ENCODE peak calls at places on chromosomes 5 and 9, in five cellular contexts. V is OCI-LY7, O is MM.1S, W is SK-N-SH, T is neural progenitor cell. P is an unnamed sample.

GRCh38 chr5:54570923-54571322 is 53.4 kb downstream of the SNX18 start:
- DNase-seq in O (no peak), T (no peak), V (no peak), W (no peak), P (no peak)

GRCh38 chr5:21212026-21212425 is 1224.0 kb upstream of the CDH18 start:
- DNase-seq in W (no peak), T (no peak), O (no peak), V (no peak), P (no peak)

GRCh38 chr5:55634204-55634785 is 77.8 kb downstream of the SLC38A9 start:
- DNase-seq in T (no peak), V (no peak), O (no peak), W (no peak), P (no peak)

GRCh38 chr5:56095579-56096102 is 100.9 kb upstream of the IL6ST start:
- DNase-seq in W (no peak), V (no peak), T (no peak), O (no peak), P (no peak)

GRCh38 chr5:53035868-53036381 is 46.8 kb downstream of the ITGA2 start:
- DNase-seq in W (no peak), O (no peak), T (peak), V (peak), P (peak)

GRCh38 chr5:35476046-35476445 is 141.6 kb upstream of the SPEF2 start:
- DNase-seq in T (no peak), W (no peak), V (no peak), O (no peak), P (no peak)

GRCh38 chr5:167688731-167689130 is 602.7 kb upstream of the WWC1 start:
- DNase-seq in T (no peak), W (no peak), V (no peak), O (peak), P (no peak)

GRCh38 chr5:52870448-52870847 is 82.7 kb downstream of the ITGA1 start:
- DNase-seq in O (no peak), W (no peak), T (peak), V (no peak), P (no peak)

GRCh38 chr9:127345566-127345965 is 51.4 kb upstream of the SLC2A8 start:
- DNase-seq in V (no peak), O (no peak), W (no peak), T (no peak), P (no peak)

GRCh38 chr5:72185717-72186388 is 78.6 kb downstream of the MAP1B start:
- DNase-seq in O (no peak), T (no peak), V (no peak), W (no peak), P (no peak)

GRCh38 chr5:31921852-31922305 is 252.2 kb downstream of the GOLPH3 start:
- DNase-seq in V (no peak), W (no peak), T (peak), O (no peak), P (peak)

GRCh38 chr9:128396970-128397613 is 23.6 kb upstream of the CERCAM start:
- DNase-seq in W (no peak), V (no peak), O (no peak), T (peak), P (peak)

GRCh38 chr5:39650234-39650816 is 225.5 kb upstream of the DAB2 start:
- DNase-seq in V (no peak), W (no peak), T (no peak), O (no peak), P (no peak)

GRCh38 chr5:143977891-143978448 is 166.0 kb downstream of the HMHB1 start:
- DNase-seq in V (no peak), O (no peak), T (no peak), W (no peak), P (no peak)

GRCh38 chr9:113888976-113889375 is 12.9 kb downstream of the ZNF618 start:
- DNase-seq in W (no peak), O (no peak), T (no peak), V (no peak), P (no peak)

GRCh38 chr9:89872913-89873707 is 268.3 kb downstream of the GADD45G start:
- DNase-seq in T (no peak), W (no peak), V (no peak), O (no peak), P (no peak)

GRCh38 chr5:63894690-63895089 is 67.6 kb downstream of the HTR1A start:
- DNase-seq in W (no peak), O (no peak), T (no peak), V (no peak), P (no peak)

GRCh38 chr5:31412324-31412723 is 119.6 kb downstream of the DROSHA start:
- DNase-seq in W (no peak), V (no peak), O (no peak), T (no peak), P (no peak)

GRCh38 chr5:136330353-136330913 is 34.9 kb downstream of the TRPC7 start:
- DNase-seq in O (no peak), V (no peak), T (no peak), W (no peak), P (no peak)

GRCh38 chr5:103258957-103259704 is 568 bp downstream of the MACIR start:
- DNase-seq in O (peak), W (peak), V (peak), T (peak), P (peak)

GRCh38 chr9:112097712-112098688 is 77.1 kb downstream of the SUSD1 start:
- DNase-seq in T (peak), V (peak), O (peak), W (peak), P (peak)

GRCh38 chr5:32805966-32806626 is 95.0 kb downstream of the NPR3 start:
- DNase-seq in W (no peak), V (no peak), T (no peak), O (no peak), P (no peak)

GRCh38 chr9:35903049-35903448 is 3.0 kb upstream of the HRCT1 start:
- DNase-seq in O (peak), T (peak), V (peak), W (peak), P (peak)

GRCh38 chr9:38440511-38440910 is 16.3 kb upstream of the IGFBPL1 start:
- DNase-seq in V (no peak), W (no peak), T (no peak), O (no peak), P (no peak)

GRCh38 chr9:88441301-88442007 is 53.2 kb downstream of the SPIN1 start:
- DNase-seq in T (no peak), W (no peak), O (no peak), V (no peak), P (no peak)

GRCh38 chr9:73863924-73864323 is 633.2 kb upstream of the RORB start:
- DNase-seq in O (no peak), W (no peak), T (no peak), V (no peak), P (no peak)

GRCh38 chr9:76161546-76161945 is 232.7 kb downstream of the RFK start:
- DNase-seq in W (no peak), T (no peak), V (no peak), O (no peak), P (peak)

GRCh38 chr9:6106576-6107339 is 91.3 kb upstream of the RANBP6 start:
- DNase-seq in T (peak), W (peak), V (peak), O (peak), P (peak)

DNA sequence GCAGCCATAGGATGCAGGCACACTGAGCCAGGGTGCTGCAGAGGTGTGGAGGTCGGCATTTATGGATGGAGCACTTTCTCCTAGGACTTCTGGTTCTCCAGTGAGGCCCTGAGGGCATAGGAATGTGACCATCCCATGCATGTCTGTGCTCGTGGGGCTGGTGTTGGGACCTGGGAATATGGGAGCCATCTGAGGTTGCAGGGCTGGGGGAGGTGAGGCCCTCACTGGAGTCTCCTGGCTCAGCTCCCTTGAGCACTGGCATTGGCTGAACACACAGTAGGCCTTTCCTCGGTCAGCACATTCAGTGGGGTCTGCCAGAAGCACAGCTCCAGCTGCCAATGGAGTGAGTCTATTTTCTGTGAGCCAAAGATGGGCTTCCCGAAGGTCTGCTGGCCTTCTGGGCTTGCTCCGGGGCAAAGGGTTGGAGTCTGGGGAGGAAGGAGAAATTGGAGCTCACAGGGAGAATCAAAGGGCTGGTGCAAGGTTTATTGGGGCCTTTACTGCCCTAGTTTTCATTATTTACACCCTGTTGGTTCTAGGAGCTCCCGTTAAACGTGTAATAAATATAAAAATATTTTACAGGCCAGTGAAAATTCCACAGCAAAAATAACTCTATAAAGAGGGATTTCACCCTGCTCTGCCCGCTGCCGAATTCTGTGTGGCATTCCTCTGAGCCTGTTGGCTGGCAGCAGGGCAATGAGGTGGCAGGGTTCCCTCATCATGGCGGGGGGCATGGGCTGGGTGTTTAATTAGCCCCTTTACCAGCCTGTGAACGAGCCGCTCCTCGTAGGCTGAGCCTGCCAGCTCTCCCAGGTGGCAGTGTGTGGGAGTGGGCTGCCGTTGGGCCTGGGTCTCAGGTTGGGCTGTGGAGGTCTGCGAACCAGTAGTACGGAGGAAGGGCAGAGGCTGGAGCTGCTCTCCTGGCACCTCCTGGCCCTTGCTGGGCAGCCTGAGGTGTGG is 31.6 kb upstream of the PITX1 start:
- DNase-seq in T (no peak), W (no peak), V (no peak), O (no peak), P (no peak)
- TF ChIP-seq EZH2phosphoT487 in T (no peak), W (no peak), V (no peak), O (no peak), P (no peak)

DNA sequence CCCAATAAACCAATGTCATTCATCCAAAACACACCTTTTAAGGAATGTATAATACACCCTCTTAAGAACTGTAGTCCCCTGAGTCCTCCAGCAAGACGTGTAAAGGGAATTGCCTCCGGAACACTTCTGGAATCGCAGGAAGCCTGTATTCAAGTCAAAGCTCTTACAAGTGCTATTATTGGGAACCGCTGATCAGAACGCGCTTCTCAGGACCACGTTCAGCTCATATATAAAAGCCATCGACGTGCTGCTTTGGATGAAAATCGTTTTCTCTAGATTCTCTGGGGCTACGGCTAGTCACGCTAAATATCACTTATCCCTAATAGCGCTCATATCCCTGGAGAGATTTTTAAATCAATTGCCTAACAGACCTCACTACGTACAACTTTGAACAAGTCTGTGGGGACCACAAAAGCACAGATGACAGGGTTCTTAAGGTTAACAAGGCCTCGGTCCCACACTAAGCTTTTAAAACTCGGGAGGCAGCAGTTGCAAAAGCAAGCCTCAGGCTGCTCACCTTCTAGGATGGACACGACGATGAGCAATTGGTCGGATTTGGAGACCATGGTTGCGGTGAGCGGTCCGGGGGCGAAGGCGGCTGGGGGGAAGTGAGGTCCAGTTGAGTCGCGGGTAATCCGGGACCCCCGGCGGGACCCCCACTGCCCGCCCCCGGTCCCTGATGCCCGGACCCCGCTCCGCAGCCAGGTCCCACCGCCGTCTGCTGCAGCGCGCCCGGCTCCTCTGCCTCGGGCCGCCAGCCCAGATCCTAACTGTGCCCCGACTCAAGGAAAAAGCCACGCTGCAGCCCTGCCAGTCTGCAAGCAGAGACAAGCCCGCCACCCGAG is 548 bp downstream of the CEP120 start:
- DNase-seq in V (peak), O (peak), W (no peak), T (peak), P (no peak)
- TF ChIP-seq EZH2phosphoT487 in V (no peak), O (no peak), W (no peak), T (no peak), P (no peak)

GRCh38 chr5:125679522-125679921 is 743.7 kb upstream of the GRAMD2B start:
- DNase-seq in O (no peak), V (no peak), T (no peak), W (no peak), P (no peak)

GRCh38 chr5:125685771-125686170 is 737.4 kb upstream of the GRAMD2B start:
- DNase-seq in O (no peak), T (no peak), V (no peak), W (no peak), P (no peak)

DNA sequence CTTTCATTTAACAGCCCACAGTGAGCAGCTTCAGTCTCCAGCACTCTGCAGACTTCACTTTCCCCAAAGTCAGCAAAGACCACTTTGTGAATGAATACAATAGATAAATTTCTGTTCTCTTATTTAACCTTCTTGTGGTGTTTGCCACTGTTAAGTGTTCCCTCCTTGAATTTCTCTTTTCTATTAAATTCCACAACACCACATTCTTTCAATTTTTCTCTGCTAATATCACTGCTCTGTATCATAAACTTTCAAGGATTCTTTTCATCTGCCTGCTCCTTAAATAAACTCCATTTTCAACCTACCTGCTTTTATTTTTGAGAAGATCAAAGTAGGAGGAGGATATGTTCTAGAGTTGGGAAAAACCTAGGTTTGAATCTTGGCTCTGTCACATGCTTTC is 739.5 kb upstream of the GRAMD2B start:
- DNase-seq in T (no peak), W (no peak), O (no peak), V (no peak), P (no peak)
- TF ChIP-seq EZH2phosphoT487 in T (no peak), W (no peak), O (no peak), V (no peak), P (no peak)

GRCh38 chr5:112353678-112354077 is 65.4 kb downstream of the EPB41L4A start:
- DNase-seq in O (no peak), W (no peak), V (no peak), T (no peak), P (no peak)

GRCh38 chr5:112348915-112349314 is 70.2 kb downstream of the EPB41L4A start:
- DNase-seq in V (no peak), T (no peak), W (no peak), O (no peak), P (no peak)

GRCh38 chr5:112348387-112348786 is 70.7 kb downstream of the EPB41L4A start:
- DNase-seq in W (no peak), T (peak), O (no peak), V (no peak), P (peak)

GRCh38 chr5:112350626-112351025 is 68.5 kb downstream of the EPB41L4A start:
- DNase-seq in T (no peak), V (no peak), W (no peak), O (no peak), P (no peak)

DNA sequence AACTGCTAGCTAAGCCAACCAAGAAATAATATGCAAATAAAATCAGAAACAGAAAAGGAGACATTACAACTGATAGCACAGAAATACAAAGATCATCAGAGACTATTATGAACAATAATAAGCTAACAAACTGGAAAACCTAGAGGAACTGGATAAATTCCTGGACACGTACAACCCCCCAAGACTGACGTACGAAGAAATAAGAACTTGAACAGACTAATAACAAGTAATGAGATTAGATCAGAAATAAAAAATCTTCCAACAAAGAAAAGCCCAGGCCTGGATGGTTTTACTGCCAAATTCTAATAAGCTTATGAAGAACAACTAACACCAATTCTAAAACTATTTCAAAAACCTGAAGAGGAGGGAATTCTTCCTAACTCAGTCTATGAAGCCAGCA is 67.9 kb downstream of the EPB41L4A start:
- DNase-seq in T (no peak), W (no peak), V (no peak), O (no peak), P (no peak)
- TF ChIP-seq EZH2phosphoT487 in T (no peak), W (no peak), V (no peak), O (no peak), P (no peak)

GRCh38 chr5:40679998-40680681 is 425 bp downstream of the PTGER4 start:
- DNase-seq in T (peak), O (peak), W (peak), V (no peak), P (peak)

GRCh38 chr5:40682431-40683017 is 2.8 kb downstream of the PTGER4 start:
- DNase-seq in O (no peak), T (no peak), W (no peak), V (no peak), P (no peak)

GRCh38 chr5:40681351-40682311 is 1.9 kb downstream of the PTGER4 start:
- DNase-seq in O (no peak), V (no peak), W (peak), T (peak), P (peak)

GRCh38 chr5:40679071-40679997 is at the start of gene PTGER4:
- DNase-seq in T (peak), O (peak), W (peak), V (peak), P (peak)

GRCh38 chr5:40680741-40681350 is 1.1 kb downstream of the PTGER4 start:
- DNase-seq in W (peak), T (peak), V (no peak), O (no peak), P (peak)
- TF ChIP-seq EZH2phosphoT487 in W (no peak), T (no peak), V (no peak), O (no peak), P (peak)

DNA sequence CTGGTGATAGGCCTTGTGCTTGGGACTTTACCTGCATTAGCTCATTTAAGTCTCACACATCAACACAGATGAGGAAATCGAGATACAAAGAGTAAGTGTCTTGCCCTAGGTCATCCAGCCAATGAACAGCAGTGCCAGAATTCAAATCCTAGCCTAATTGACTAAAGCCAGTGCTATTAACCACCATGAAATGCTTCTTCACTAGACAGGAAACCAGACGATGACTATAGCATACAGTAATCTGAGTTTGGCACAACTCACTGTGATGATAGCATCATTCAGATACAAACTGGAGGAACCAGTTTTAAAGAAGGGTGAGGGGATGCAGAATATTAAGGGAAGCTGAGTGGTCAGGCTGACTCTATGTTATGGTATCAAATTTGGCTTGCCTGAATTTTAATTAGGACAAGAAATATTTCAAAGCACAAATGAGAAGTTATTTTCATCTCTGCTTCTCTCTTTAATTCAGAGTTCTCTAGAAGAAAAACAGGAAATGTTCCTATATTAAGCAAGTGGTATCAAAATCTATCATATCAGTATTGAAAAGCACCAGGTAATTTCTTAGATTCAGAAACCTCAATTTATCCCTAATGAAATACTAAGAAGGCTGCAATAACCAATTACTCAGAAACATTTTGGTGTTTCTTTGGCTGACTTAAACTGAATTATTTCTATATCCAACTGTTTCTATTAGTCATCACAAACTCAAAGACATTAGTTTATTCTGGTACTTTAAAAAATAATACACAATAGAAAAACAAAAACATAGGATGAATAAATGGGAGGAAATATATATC is 147.0 kb upstream of the RASA1 start:
- DNase-seq in V (no peak), W (no peak), T (no peak), O (peak), P (no peak)
- TF ChIP-seq EZH2phosphoT487 in V (no peak), W (no peak), T (no peak), O (no peak), P (no peak)

P was measured in GM23338.